ENCODE peak calls at places on chromosomes 6 and 20, in eight cellular contexts. One of them, this sample, is unnamed.

GRCh38 chr20:36378686-36379085 is 72.5 kb downstream of the DLGAP4 start:
- DNase-seq in posterior vena cava: no peak
- DNase-seq in mucosa of gallbladder: no peak
- DNase-seq in KBM-7: no peak
- DNase-seq in skeletal muscle cell: no peak
- DNase-seq in neural crest cell: no peak
- DNase-seq in germinal center: no peak
- DNase-seq in GM13976: no peak
- DNase-seq in this sample: no peak

GRCh38 chr6:14383393-14384174 is 266.0 kb downstream of the CD83 start:
- DNase-seq in posterior vena cava: no peak
- DNase-seq in KBM-7: peak
- DNase-seq in germinal center: no peak
- DNase-seq in neural crest cell: no peak
- DNase-seq in mucosa of gallbladder: no peak
- DNase-seq in skeletal muscle cell: no peak
- DNase-seq in GM13976: no peak
- DNase-seq in this sample: no peak

GRCh38 chr6:112717401-112717800 is 370.3 kb downstream of the RFPL4B start:
- DNase-seq in neural crest cell: no peak
- DNase-seq in skeletal muscle cell: no peak
- DNase-seq in germinal center: no peak
- DNase-seq in GM13976: no peak
- DNase-seq in mucosa of gallbladder: no peak
- DNase-seq in posterior vena cava: no peak
- DNase-seq in KBM-7: no peak
- DNase-seq in this sample: no peak

GRCh38 chr6:135105710-135106109 is 51.1 kb upstream of the HBS1L start:
- DNase-seq in skeletal muscle cell: no peak
- DNase-seq in neural crest cell: no peak
- DNase-seq in germinal center: no peak
- DNase-seq in posterior vena cava: no peak
- DNase-seq in KBM-7: no peak
- DNase-seq in GM13976: no peak
- DNase-seq in mucosa of gallbladder: no peak
- DNase-seq in this sample: no peak

GRCh38 chr20:64766-65322 is 22.6 kb upstream of the DEFB125 start:
- DNase-seq in KBM-7: no peak
- DNase-seq in germinal center: no peak
- DNase-seq in neural crest cell: no peak
- DNase-seq in posterior vena cava: no peak
- DNase-seq in GM13976: no peak
- DNase-seq in skeletal muscle cell: no peak
- DNase-seq in mucosa of gallbladder: no peak
- DNase-seq in this sample: no peak

GRCh38 chr6:124676033-124676432 is 286.2 kb upstream of the RNF217 start:
- DNase-seq in skeletal muscle cell: peak
- DNase-seq in KBM-7: no peak
- DNase-seq in GM13976: no peak
- DNase-seq in neural crest cell: no peak
- DNase-seq in posterior vena cava: no peak
- DNase-seq in germinal center: no peak
- DNase-seq in mucosa of gallbladder: no peak
- DNase-seq in this sample: no peak

GRCh38 chr6:161407581-161407980 is 133.7 kb upstream of the AGPAT4 start:
- DNase-seq in mucosa of gallbladder: no peak
- DNase-seq in germinal center: no peak
- DNase-seq in GM13976: no peak
- DNase-seq in skeletal muscle cell: no peak
- DNase-seq in neural crest cell: no peak
- DNase-seq in posterior vena cava: no peak
- DNase-seq in KBM-7: no peak
- DNase-seq in this sample: no peak

GRCh38 chr6:148523051-148523450 is 180.4 kb downstream of the SASH1 start:
- DNase-seq in skeletal muscle cell: peak
- DNase-seq in mucosa of gallbladder: no peak
- DNase-seq in GM13976: no peak
- DNase-seq in KBM-7: no peak
- DNase-seq in posterior vena cava: no peak
- DNase-seq in germinal center: no peak
- DNase-seq in neural crest cell: no peak
- DNase-seq in this sample: no peak

GRCh38 chr6:117007659-117008058 is 130.6 kb downstream of the RFX6 start:
- DNase-seq in neural crest cell: no peak
- DNase-seq in skeletal muscle cell: no peak
- DNase-seq in germinal center: no peak
- DNase-seq in KBM-7: no peak
- DNase-seq in posterior vena cava: no peak
- DNase-seq in mucosa of gallbladder: no peak
- DNase-seq in GM13976: no peak
- DNase-seq in this sample: no peak

GRCh38 chr6:296151-297122 is 4.2 kb downstream of the DUSP22 start:
- DNase-seq in mucosa of gallbladder: no peak
- DNase-seq in KBM-7: peak
- DNase-seq in neural crest cell: no peak
- DNase-seq in skeletal muscle cell: no peak
- DNase-seq in germinal center: no peak
- DNase-seq in posterior vena cava: peak
- DNase-seq in GM13976: peak
- DNase-seq in this sample: peak

GRCh38 chr6:452301-453067 is 60.9 kb downstream of the IRF4 start:
- DNase-seq in KBM-7: no peak
- DNase-seq in posterior vena cava: peak
- DNase-seq in mucosa of gallbladder: no peak
- DNase-seq in neural crest cell: no peak
- DNase-seq in skeletal muscle cell: peak
- DNase-seq in GM13976: no peak
- DNase-seq in germinal center: no peak
- DNase-seq in this sample: no peak

GRCh38 chr6:141415896-141416295 is 716.8 kb upstream of the GJE1 start:
- DNase-seq in germinal center: no peak
- DNase-seq in skeletal muscle cell: no peak
- DNase-seq in posterior vena cava: no peak
- DNase-seq in GM13976: no peak
- DNase-seq in neural crest cell: no peak
- DNase-seq in mucosa of gallbladder: no peak
- DNase-seq in KBM-7: no peak
- DNase-seq in this sample: no peak